ENCODE peak calls at places on chromosomes 5 and 9, in four cellular contexts. One of them, this sample, is unnamed.
A peak's percentile ranks its signal among the peaks of the same experiment; 100 is the strongest.

GRCh38 chr5:57368010-57368409 is 114.6 kb downstream of the ACTBL2 start:
- DNase-seq in heart left ventricle: no peak
- DNase-seq in mammary epithelial cell: peak; percentile 31
- DNase-seq in psoas muscle: no peak
- DNase-seq in this sample: no peak

GRCh38 chr5:73544429-73545402 is 20.7 kb downstream of the ANKRA2 start:
- DNase-seq in heart left ventricle: peak; percentile 45
- DNase-seq in mammary epithelial cell: peak; percentile 81
- DNase-seq in psoas muscle: no peak
- DNase-seq in this sample: peak; percentile 7

GRCh38 chr9:4105183-4105582 is 194.7 kb downstream of the GLIS3 start:
- DNase-seq in heart left ventricle: no peak
- DNase-seq in mammary epithelial cell: no peak
- DNase-seq in psoas muscle: no peak
- DNase-seq in this sample: no peak

GRCh38 chr9:2231831-2232230 is 216.7 kb downstream of the SMARCA2 start:
- DNase-seq in heart left ventricle: no peak
- DNase-seq in mammary epithelial cell: peak; percentile 32
- DNase-seq in psoas muscle: no peak
- DNase-seq in this sample: no peak

GRCh38 chr5:103014983-103015382 is 105.0 kb downstream of the GIN1 start:
- DNase-seq in heart left ventricle: no peak
- DNase-seq in mammary epithelial cell: no peak
- DNase-seq in psoas muscle: no peak
- DNase-seq in this sample: no peak

GRCh38 chr5:154860123-154860522 is 1.7 kb downstream of the CNOT8 start:
- DNase-seq in heart left ventricle: no peak
- DNase-seq in mammary epithelial cell: peak; percentile 47
- DNase-seq in psoas muscle: peak; percentile 56
- DNase-seq in this sample: peak; percentile 32

GRCh38 chr9:96006961-96007360 is 131.5 kb downstream of the ERCC6L2 start:
- DNase-seq in heart left ventricle: no peak
- DNase-seq in mammary epithelial cell: no peak
- DNase-seq in psoas muscle: no peak
- DNase-seq in this sample: no peak

GRCh38 chr5:522899-523657 is 1.2 kb downstream of the SLC9A3 start:
- DNase-seq in heart left ventricle: no peak
- DNase-seq in mammary epithelial cell: no peak
- DNase-seq in psoas muscle: no peak
- DNase-seq in this sample: no peak

GRCh38 chr9:132994410-132995120 is 16.1 kb downstream of the GFI1B start:
- DNase-seq in heart left ventricle: no peak
- DNase-seq in mammary epithelial cell: peak; percentile 92
- DNase-seq in psoas muscle: no peak
- DNase-seq in this sample: peak; percentile 20

GRCh38 chr5:139888368-139888767 is 92.8 kb downstream of the PSD2 start:
- DNase-seq in heart left ventricle: no peak
- DNase-seq in mammary epithelial cell: no peak
- DNase-seq in psoas muscle: no peak
- DNase-seq in this sample: no peak

GRCh38 chr5:67205981-67206380 is 9.4 kb upstream of the CD180 start:
- DNase-seq in heart left ventricle: no peak
- DNase-seq in mammary epithelial cell: no peak
- DNase-seq in psoas muscle: no peak
- DNase-seq in this sample: no peak

GRCh38 chr5:113343343-113343742 is 91.4 kb downstream of the TSSK1B start:
- DNase-seq in heart left ventricle: peak; percentile 56
- DNase-seq in mammary epithelial cell: peak; percentile 62
- DNase-seq in psoas muscle: no peak
- DNase-seq in this sample: no peak

GRCh38 chr5:91207248-91207647 is 175.9 kb downstream of the ARRDC3 start:
- DNase-seq in heart left ventricle: no peak
- DNase-seq in mammary epithelial cell: no peak
- DNase-seq in psoas muscle: no peak
- DNase-seq in this sample: no peak

GRCh38 chr5:113512341-113512740 is 1.2 kb upstream of the YTHDC2 start:
- DNase-seq in heart left ventricle: no peak
- DNase-seq in mammary epithelial cell: peak; percentile 21
- DNase-seq in psoas muscle: no peak
- DNase-seq in this sample: no peak

GRCh38 chr5:171415115-171415730 is 4.2 kb upstream of the FGF18 start:
- DNase-seq in heart left ventricle: no peak
- DNase-seq in mammary epithelial cell: no peak
- DNase-seq in psoas muscle: no peak
- DNase-seq in this sample: peak; percentile 17

GRCh38 chr9:98709968-98710965 is 1.5 kb upstream of the GABBR2 start:
- DNase-seq in heart left ventricle: no peak
- DNase-seq in mammary epithelial cell: peak; percentile 44
- DNase-seq in psoas muscle: no peak
- DNase-seq in this sample: no peak

GRCh38 chr5:37839441-37840035 is 303 bp downstream of the GDNF start:
- DNase-seq in heart left ventricle: peak; percentile 47
- DNase-seq in mammary epithelial cell: peak; percentile 55
- DNase-seq in psoas muscle: peak; percentile 52
- DNase-seq in this sample: no peak

GRCh38 chr5:180636403-180637075 is 12.9 kb downstream of the FLT4 start:
- DNase-seq in heart left ventricle: peak; percentile 18
- DNase-seq in mammary epithelial cell: no peak
- DNase-seq in psoas muscle: peak; percentile 14
- DNase-seq in this sample: no peak

GRCh38 chr5:141618030-141618803 is 583 bp downstream of the DIAPH1 start:
- DNase-seq in heart left ventricle: peak; percentile 44
- DNase-seq in mammary epithelial cell: peak; percentile 77
- DNase-seq in psoas muscle: peak; percentile 49
- DNase-seq in this sample: peak; percentile 40

GRCh38 chr5:141617128-141617527 is 1.7 kb downstream of the DIAPH1 start:
- DNase-seq in heart left ventricle: no peak
- DNase-seq in mammary epithelial cell: no peak
- DNase-seq in psoas muscle: no peak
- DNase-seq in this sample: no peak

GRCh38 chr5:141613344-141613743 is 5.5 kb downstream of the DIAPH1 start:
- DNase-seq in heart left ventricle: no peak
- DNase-seq in mammary epithelial cell: no peak
- DNase-seq in psoas muscle: no peak
- DNase-seq in this sample: no peak

GRCh38 chr5:141617682-141618029 is 1.1 kb downstream of the DIAPH1 start:
- DNase-seq in heart left ventricle: no peak
- DNase-seq in mammary epithelial cell: peak; percentile 35
- DNase-seq in psoas muscle: no peak
- DNase-seq in this sample: peak; percentile 40

GRCh38 chr5:141615991-141616715 is 2.6 kb downstream of the DIAPH1 start:
- DNase-seq in heart left ventricle: no peak
- DNase-seq in mammary epithelial cell: no peak
- DNase-seq in psoas muscle: no peak
- DNase-seq in this sample: no peak
- H3K4me3 ChIP-seq in heart left ventricle: no peak overlapping the region
- H3K4me3 ChIP-seq in mammary epithelial cell: peak overlapping the region; percentile 71
- H3K4me3 ChIP-seq in psoas muscle: peak overlapping the region; percentile 99
- H3K4me3 ChIP-seq in this sample: peak overlapping the region; percentile 9

DNA sequence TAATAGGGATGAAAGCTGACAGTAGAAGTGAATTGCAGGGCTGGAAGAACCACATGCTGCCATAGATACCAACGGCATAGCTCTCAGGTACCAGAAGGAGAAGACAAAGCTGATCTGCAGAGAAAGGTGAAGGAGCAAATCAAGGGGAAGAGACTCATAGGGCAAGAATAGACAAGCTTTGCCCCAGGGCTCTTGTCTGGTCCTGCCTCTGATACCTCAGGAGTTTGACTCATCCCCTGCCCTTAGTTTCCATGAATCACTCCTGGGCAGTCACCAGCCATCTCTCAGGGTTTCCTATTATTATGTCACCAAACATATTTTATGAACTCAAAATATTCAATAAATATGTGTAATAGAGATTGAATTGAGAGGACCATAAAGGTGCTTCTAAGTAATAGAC is 800.9 kb downstream of the DNAH5 start:
- DNase-seq in heart left ventricle: no peak
- DNase-seq in mammary epithelial cell: peak; percentile 96
- DNase-seq in psoas muscle: no peak
- DNase-seq in this sample: no peak
- H3K4me1 ChIP-seq in heart left ventricle: no peaks in the 10 kb centered on the region
- H3K4me1 ChIP-seq in mammary epithelial cell: peaks cover 12% of the 10 kb centered on the region
- H3K4me1 ChIP-seq in psoas muscle: no peaks in the 10 kb centered on the region
- H3K4me1 ChIP-seq in this sample: no peaks in the 10 kb centered on the region

GRCh38 chr5:82396396-82396795 is 118.2 kb upstream of the RPS23 start:
- DNase-seq in heart left ventricle: no peak
- DNase-seq in mammary epithelial cell: peak; percentile 59
- DNase-seq in psoas muscle: no peak
- DNase-seq in this sample: no peak
- H3K4me3 ChIP-seq in heart left ventricle: no peak overlapping the region
- H3K4me3 ChIP-seq in mammary epithelial cell: no peak overlapping the region
- H3K4me3 ChIP-seq in psoas muscle: no peak overlapping the region
- H3K4me3 ChIP-seq in this sample: no peak overlapping the region

DNA sequence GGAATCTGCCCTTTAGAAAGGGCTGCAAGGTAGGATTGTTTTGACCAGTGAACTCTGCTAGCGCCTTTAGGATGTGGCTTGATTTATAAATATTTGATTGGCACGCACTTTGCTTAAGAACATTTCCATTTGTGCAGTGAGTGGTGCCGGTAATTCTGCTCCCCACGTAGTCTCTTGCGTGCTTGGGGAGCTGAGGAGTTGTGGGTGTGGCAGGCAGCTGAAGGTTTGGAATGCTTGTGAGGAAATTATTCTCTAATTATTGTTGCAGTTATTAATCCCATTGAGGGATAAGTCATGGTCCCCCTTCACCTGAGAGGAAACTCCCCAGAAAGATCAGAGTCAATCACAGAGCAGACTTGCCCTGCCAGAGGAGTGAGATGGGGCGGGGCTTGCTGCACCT is 76.7 kb downstream of the FGF1 start:
- DNase-seq in heart left ventricle: no peak
- DNase-seq in mammary epithelial cell: no peak
- DNase-seq in psoas muscle: no peak
- DNase-seq in this sample: no peak
- H3K4me1 ChIP-seq in heart left ventricle: peaks cover 17% of the 10 kb centered on the region
- H3K4me1 ChIP-seq in mammary epithelial cell: peaks cover 15% of the 10 kb centered on the region
- H3K4me1 ChIP-seq in psoas muscle: no peaks in the 10 kb centered on the region
- H3K4me1 ChIP-seq in this sample: no peaks in the 10 kb centered on the region

This sample was measured in HAP-1.